ENCODE peak calls at places on chromosomes 16 and 17, in eight cellular contexts. D is germinal center; Q is stimulated activated CD8-positive, alpha-beta memory T cell treated with anti-CD3 and anti-CD28 coated beads, Interleukin-4, amount 100 ng/mL, for 4 hours; S is anterior cingulate cortex; N is NCI-H446; T is stimulated activated CD4-positive, alpha-beta T cell treated with anti-CD3 and anti-CD28 coated beads, TNF-alpha, amount 100 ng/mL, for 1 hour; O is HCEC 1CT; B is hepatocyte. W is an unnamed sample.
A peak's percentile ranks its signal among the peaks of the same experiment; 100 is the strongest.

GRCh38 chr16:49703494-49703893 is 152.4 kb downstream of the ZNF423 start:
- DNase-seq in D (no peak), Q (no peak), S (no peak), N (no peak), T (no peak), O (no peak), B (no peak), W (no peak)

GRCh38 chr16:86578499-86579267 is at the start of gene FOXL1:
- DNase-seq in D (no peak), Q (no peak), S (no peak), N (no peak), T (no peak), O (peak; percentile 85), B (peak; percentile 51), W (peak; percentile 81)

GRCh38 chr17:15941781-15942180 is 3.1 kb upstream of the ADORA2B start:
- DNase-seq in D (no peak), Q (no peak), S (no peak), N (no peak), T (no peak), O (peak; percentile 38), B (no peak), W (no peak)

GRCh38 chr16:10663146-10663545 is 31.6 kb downstream of the TEKT5 start:
- DNase-seq in D (no peak), Q (no peak), S (no peak), N (no peak), T (no peak), O (no peak), B (no peak), W (no peak)

GRCh38 chr16:68300736-68301459 is 9.8 kb downstream of the SLC7A6OS start:
- DNase-seq in D (no peak), Q (no peak), S (no peak), N (no peak), T (no peak), O (no peak), B (no peak), W (no peak)

GRCh38 chr16:84726079-84726669 is 26.4 kb downstream of the USP10 start:
- DNase-seq in D (peak; percentile 66), Q (peak; percentile 78), S (peak; percentile 44), N (peak; percentile 44), T (peak; percentile 75), O (peak; percentile 70), B (peak; percentile 95), W (peak; percentile 65)

GRCh38 chr16:84557059-84557458 is 52.6 kb upstream of the MEAK7 start:
- DNase-seq in D (no peak), Q (no peak), S (no peak), N (no peak), T (no peak), O (no peak), B (no peak), W (no peak)

GRCh38 chr17:62995377-62995885 is 29.4 kb downstream of the TANC2 start:
- DNase-seq in D (no peak), Q (no peak), S (no peak), N (no peak), T (no peak), O (peak; percentile 48), B (peak; percentile 31), W (peak; percentile 54)

GRCh38 chr17:28478940-28479615 is 5.6 kb downstream of the SLC13A2 start:
- DNase-seq in D (no peak), Q (no peak), S (no peak), N (no peak), T (no peak), O (peak; percentile 8), B (no peak), W (no peak)

GRCh38 chr17:27974045-27974436 is 68.4 kb upstream of the NLK start:
- DNase-seq in D (no peak), Q (no peak), S (no peak), N (no peak), T (no peak), O (no peak), B (no peak), W (no peak)

GRCh38 chr16:79698341-79698753 is 97.8 kb upstream of the MAF start:
- DNase-seq in D (no peak), Q (no peak), S (no peak), N (no peak), T (no peak), O (no peak), B (no peak), W (no peak)

GRCh38 chr16:21708533-21709115 is 44.9 kb downstream of the OTOA start:
- DNase-seq in D (peak; percentile 79), Q (peak; percentile 89), S (no peak), N (peak; percentile 13), T (peak; percentile 65), O (peak; percentile 46), B (peak; percentile 88), W (peak; percentile 68)

GRCh38 chr17:34626141-34626681 is 46.8 kb downstream of the TMEM132E start:
- DNase-seq in D (no peak), Q (no peak), S (no peak), N (no peak), T (no peak), O (no peak), B (no peak), W (peak; percentile 72)

GRCh38 chr17:76360461-76360860 is 6.7 kb upstream of the PRPSAP1 start:
- DNase-seq in D (no peak), Q (no peak), S (no peak), N (no peak), T (no peak), O (no peak), B (no peak), W (no peak)

GRCh38 chr16:64736887-64737286 is 385.0 kb downstream of the CDH11 start:
- DNase-seq in D (no peak), Q (no peak), S (no peak), N (no peak), T (no peak), O (no peak), B (no peak), W (no peak)

GRCh38 chr16:66731101-66731500 is 20.3 kb downstream of the DYNC1LI2 start:
- DNase-seq in D (no peak), Q (no peak), S (no peak), N (no peak), T (no peak), O (no peak), B (no peak), W (no peak)